ENCODE peak calls at places on chromosomes 7 and 10, in eight cellular contexts. P is H7; V is CD8-positive, alpha-beta memory T cell; M is breast epithelium; L is iPS DF 6.9; B is ovary; N is CD4-positive, alpha-beta memory T cell; Z is cardiac muscle cell. Y is an unnamed sample.
A peak's percentile ranks its signal among the peaks of the same experiment; 100 is the strongest.

GRCh38 chr7:86958380-86958779 is 101.1 kb downstream of the ELAPOR2 start:
- DNase-seq in P (no peak), V (no peak), M (no peak), L (no peak), B (no peak), N (no peak), Z (no peak), Y (no peak)

GRCh38 chr10:992523-993340 is 4.5 kb downstream of the GTPBP4 start:
- DNase-seq in P (no peak), V (no peak), M (no peak), L (no peak), B (no peak), N (no peak), Z (no peak), Y (peak; percentile 52)

GRCh38 chr10:52213511-52213831 is 100.6 kb upstream of the DKK1 start:
- DNase-seq in P (peak; percentile 8), V (no peak), M (no peak), L (no peak), B (no peak), N (no peak), Z (peak; percentile 26), Y (peak; percentile 39)

GRCh38 chr10:130459851-130460490 is 323.8 kb downstream of the GLRX3 start:
- DNase-seq in P (no peak), V (no peak), M (no peak), L (no peak), B (no peak), N (no peak), Z (no peak), Y (no peak)

GRCh38 chr7:148155826-148156225 is 434.7 kb upstream of the C7orf33 start:
- DNase-seq in P (no peak), V (no peak), M (no peak), L (no peak), B (no peak), N (no peak), Z (no peak), Y (no peak)

GRCh38 chr7:41093141-41093540 is 609.7 kb downstream of the INHBA start:
- DNase-seq in P (no peak), V (no peak), M (no peak), L (no peak), B (no peak), N (no peak), Z (no peak), Y (no peak)

GRCh38 chr10:59337254-59337653 is 25.1 kb downstream of the FAM13C start:
- DNase-seq in P (no peak), V (no peak), M (peak; percentile 67), L (no peak), B (peak; percentile 35), N (no peak), Z (peak; percentile 89), Y (peak; percentile 44)

GRCh38 chr7:3260425-3260762 is 40.7 kb upstream of the SDK1 start:
- DNase-seq in P (no peak), V (no peak), M (no peak), L (no peak), B (peak; percentile 15), N (no peak), Z (no peak), Y (peak; percentile 39)

GRCh38 chr7:32161708-32162107 is 91.5 kb upstream of the PDE1C start:
- DNase-seq in P (no peak), V (no peak), M (no peak), L (no peak), B (no peak), N (no peak), Z (no peak), Y (peak; percentile 87)

GRCh38 chr7:96952974-96953391 is 52.4 kb upstream of the DLX6 start:
- DNase-seq in P (no peak), V (no peak), M (no peak), L (no peak), B (no peak), N (no peak), Z (no peak), Y (peak; percentile 2)

GRCh38 chr10:20990604-20991003 is 93.5 kb upstream of the NEBL start:
- DNase-seq in P (no peak), V (no peak), M (no peak), L (no peak), B (no peak), N (no peak), Z (no peak), Y (peak; percentile 28)

GRCh38 chr10:12221323-12222298 is 25.6 kb downstream of the CDC123 start:
- DNase-seq in P (no peak), V (no peak), M (no peak), L (no peak), B (no peak), N (no peak), Z (no peak), Y (peak; percentile 20)

GRCh38 chr10:43221419-43222293 is 45.2 kb downstream of the RASGEF1A start:
- DNase-seq in P (peak; percentile 89), V (no peak), M (no peak), L (no peak), B (no peak), N (no peak), Z (peak; percentile 46), Y (no peak)

GRCh38 chr10:78066728-78067430 is 33.2 kb downstream of the RPS24 start:
- DNase-seq in P (no peak), V (no peak), M (no peak), L (no peak), B (no peak), N (no peak), Z (no peak), Y (no peak)

GRCh38 chr10:97770265-97770664 is 1.5 kb downstream of the SFRP5 start:
- DNase-seq in P (no peak), V (no peak), M (no peak), L (no peak), B (no peak), N (no peak), Z (no peak), Y (no peak)
- H3K4me3 ChIP-seq in P (no peak overlapping the region), V (no peak overlapping the region), M (no peak overlapping the region), L (no peak overlapping the region), B (no peak overlapping the region), N (no peak overlapping the region), Z (no peak overlapping the region), Y (no peak overlapping the region)

GRCh38 chr7:74479066-74479781 is 25.5 kb downstream of the GTF2IRD1 start:
- DNase-seq in P (peak; percentile 68), V (no peak), M (no peak), L (no peak), B (peak; percentile 24), N (no peak), Z (no peak), Y (peak; percentile 17)

GRCh38 chr7:74480861-74481417 is 27.2 kb downstream of the GTF2IRD1 start:
- DNase-seq in P (no peak), V (no peak), M (peak; percentile 70), L (no peak), B (peak; percentile 67), N (no peak), Z (no peak), Y (peak; percentile 90)

GRCh38 chr7:74478671-74479065 is 25.0 kb downstream of the GTF2IRD1 start:
- DNase-seq in P (no peak), V (no peak), M (no peak), L (no peak), B (no peak), N (no peak), Z (no peak), Y (no peak)

GRCh38 chr7:74481458-74482324 is 28.0 kb downstream of the GTF2IRD1 start:
- DNase-seq in P (peak; percentile 49), V (no peak), M (no peak), L (no peak), B (no peak), N (no peak), Z (no peak), Y (peak; percentile 30)

GRCh38 chr7:74479961-74480829 is 26.5 kb downstream of the GTF2IRD1 start:
- DNase-seq in P (peak; percentile 94), V (no peak), M (peak; percentile 65), L (peak; percentile 41), B (peak; percentile 82), N (no peak), Z (peak; percentile 96), Y (peak; percentile 85)
- H3K4me3 ChIP-seq in P (no peak overlapping the region), V (no peak overlapping the region), M (peak overlapping the region; percentile 66), L (no peak overlapping the region), B (peak overlapping the region; percentile 28), N (no peak overlapping the region), Z (no peak overlapping the region), Y (peak overlapping the region; percentile 49)

DNA sequence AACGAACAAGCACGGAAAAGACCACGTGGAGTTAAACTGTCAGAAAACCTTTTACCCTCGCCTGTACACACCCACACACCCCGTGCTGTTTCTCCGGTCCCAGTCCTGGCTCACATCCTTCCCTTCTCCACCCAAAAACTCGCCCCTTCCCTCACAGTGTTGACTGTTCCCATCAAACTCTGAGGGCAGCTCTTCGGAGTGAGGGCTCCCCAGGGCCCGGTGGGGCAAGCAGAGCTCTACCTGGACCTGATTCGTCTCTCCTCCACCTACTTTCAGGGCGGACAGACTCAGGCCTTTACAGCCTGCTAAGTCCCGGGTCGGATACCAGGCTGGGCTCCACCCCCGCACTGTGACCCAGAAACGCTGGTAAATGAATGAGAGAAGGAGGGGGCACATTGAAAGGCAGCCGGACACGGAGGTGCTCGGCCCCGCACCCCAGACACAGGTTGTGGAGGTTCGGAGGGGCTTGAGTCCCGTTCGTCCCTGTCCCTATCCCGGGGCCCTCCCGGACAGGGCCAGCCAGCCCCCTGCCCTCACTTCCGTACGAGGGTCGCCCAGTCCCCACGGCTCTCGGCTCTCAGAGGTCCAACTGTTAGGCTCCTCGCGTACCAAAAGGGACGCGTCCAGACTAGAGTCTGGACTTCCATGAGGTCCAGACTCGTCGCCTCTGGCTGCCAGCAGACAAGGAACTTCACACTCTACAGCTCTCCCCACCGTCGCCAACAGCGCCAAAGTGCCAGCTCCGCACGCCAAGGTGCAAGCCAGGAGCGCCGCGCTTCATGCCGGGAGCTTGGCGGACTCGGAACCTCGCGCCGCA is 31.7 kb upstream of the ASL start:
- DNase-seq in P (peak; percentile 39), V (no peak), M (peak; percentile 36), L (no peak), B (peak; percentile 27), N (peak; percentile 16), Z (peak; percentile 52), Y (peak; percentile 33)
- H3K4me3 ChIP-seq in P (peak overlapping the region; percentile 10), V (peak overlapping the region; percentile 51), M (peak overlapping the region; percentile 77), L (peak overlapping the region; percentile 29), B (peak overlapping the region; percentile 39), N (no peak overlapping the region), Z (peak overlapping the region; percentile 23), Y (peak overlapping the region; percentile 61)

GRCh38 chr10:87694011-87694794 is 34.5 kb downstream of the PAPSS2 start:
- DNase-seq in P (no peak), V (no peak), M (no peak), L (no peak), B (no peak), N (no peak), Z (no peak), Y (no peak)

GRCh38 chr10:87695074-87695473 is 35.4 kb downstream of the PAPSS2 start:
- DNase-seq in P (no peak), V (no peak), M (no peak), L (no peak), B (no peak), N (no peak), Z (no peak), Y (no peak)

GRCh38 chr10:87692956-87693484 is 33.3 kb downstream of the PAPSS2 start:
- DNase-seq in P (no peak), V (no peak), M (no peak), L (no peak), B (no peak), N (no peak), Z (no peak), Y (no peak)

GRCh38 chr10:87700031-87700796 is 40.5 kb downstream of the PAPSS2 start:
- DNase-seq in P (no peak), V (no peak), M (no peak), L (no peak), B (no peak), N (no peak), Z (no peak), Y (peak; percentile 59)

GRCh38 chr10:87696922-87697714 is 37.4 kb downstream of the PAPSS2 start:
- DNase-seq in P (no peak), V (no peak), M (no peak), L (no peak), B (no peak), N (no peak), Z (no peak), Y (no peak)
- H3K4me3 ChIP-seq in P (no peak overlapping the region), V (no peak overlapping the region), M (no peak overlapping the region), L (no peak overlapping the region), B (no peak overlapping the region), N (no peak overlapping the region), Z (no peak overlapping the region), Y (no peak overlapping the region)